ENCODE peak calls at places on chromosomes 5 and 9, in eight cellular contexts. U, Q, R, O, K, T, C and I are unnamed samples.

GRCh38 chr9:119370816-119371215 is 1.6 kb upstream of the BRINP1 start:
- DNase-seq in R (peak; percentile 60), O (no peak), K (peak; percentile 51), C (no peak), T (no peak), U (peak; percentile 33), Q (no peak), I (peak; percentile 73)

GRCh38 chr9:38406476-38407186 is 14.1 kb downstream of the ALDH1B1 start:
- DNase-seq in Q (no peak), K (no peak), T (no peak), C (no peak), R (no peak), U (no peak), O (no peak), I (no peak)

GRCh38 chr5:137398175-137398574 is 101.0 kb downstream of the SPOCK1 start:
- DNase-seq in U (no peak), T (no peak), K (no peak), C (no peak), O (no peak), Q (no peak), R (no peak), I (no peak)

GRCh38 chr5:175653763-175654162 is 4.1 kb upstream of the HRH2 start:
- DNase-seq in O (no peak), R (no peak), U (no peak), C (no peak), K (no peak), Q (no peak), T (no peak), I (no peak)

GRCh38 chr5:59275537-59276276 is 617.8 kb downstream of the PDE4D start:
- DNase-seq in C (peak; percentile 85), T (no peak), K (no peak), O (no peak), U (peak; percentile 38), Q (no peak), R (no peak), I (peak; percentile 37)

GRCh38 chr9:130042406-130042930 is 521 bp downstream of the FNBP1 start:
- DNase-seq in T (no peak), C (no peak), U (peak; percentile 26), O (no peak), R (peak; percentile 78), K (peak; percentile 68), Q (peak; percentile 92), I (peak; percentile 9)

GRCh38 chr9:95137587-95138145 is 179.8 kb downstream of the FANCC start:
- DNase-seq in T (no peak), Q (no peak), U (no peak), K (no peak), R (no peak), C (no peak), O (no peak), I (no peak)

GRCh38 chr5:140295414-140295813 is 7.5 kb downstream of the PFDN1 start:
- DNase-seq in Q (no peak), O (no peak), C (peak; percentile 96), T (no peak), U (no peak), R (no peak), K (peak; percentile 71), I (no peak)

GRCh38 chr9:110086537-110086936 is 121.4 kb downstream of the C9orf152 start:
- DNase-seq in U (no peak), K (no peak), R (no peak), C (no peak), O (no peak), T (no peak), Q (no peak), I (no peak)

GRCh38 chr5:31186672-31187267 is 6.7 kb upstream of the CDH6 start:
- DNase-seq in T (no peak), C (peak; percentile 20), O (peak; percentile 14), K (peak; percentile 68), Q (no peak), R (no peak), U (no peak), I (peak; percentile 44)

GRCh38 chr5:176650354-176650884 is 3.1 kb downstream of the TSPAN17 start:
- DNase-seq in U (no peak), Q (no peak), K (no peak), O (no peak), C (no peak), R (no peak), T (no peak), I (no peak)

GRCh38 chr9:106878943-106879916 is 16.3 kb downstream of the ZNF462 start:
- DNase-seq in O (no peak), Q (peak; percentile 76), U (peak; percentile 74), T (no peak), K (no peak), C (peak; percentile 85), R (no peak), I (peak; percentile 52)

GRCh38 chr9:75071530-75072122 is 16.3 kb downstream of the NMRK1 start:
- DNase-seq in R (no peak), K (peak; percentile 46), U (no peak), Q (no peak), T (peak; percentile 28), C (no peak), O (peak; percentile 62), I (no peak)

GRCh38 chr5:14590949-14591348 is 9.4 kb downstream of the OTULINL start:
- DNase-seq in C (no peak), T (no peak), K (no peak), O (no peak), U (no peak), R (no peak), Q (no peak), I (no peak)

GRCh38 chr5:14588758-14589543 is 7.4 kb downstream of the OTULINL start:
- DNase-seq in O (no peak), Q (no peak), C (no peak), T (no peak), R (no peak), U (no peak), K (no peak), I (no peak)

GRCh38 chr5:14593326-14594036 is 11.9 kb downstream of the OTULINL start:
- DNase-seq in K (no peak), U (no peak), O (peak; percentile 79), Q (no peak), T (no peak), C (no peak), R (no peak), I (no peak)

GRCh38 chr5:14594378-14595074 is 12.9 kb downstream of the OTULINL start:
- DNase-seq in U (no peak), T (no peak), O (peak; percentile 33), Q (no peak), R (no peak), C (no peak), K (no peak), I (no peak)

GRCh38 chr5:14591548-14591947 is 10.0 kb downstream of the OTULINL start:
- DNase-seq in R (no peak), U (no peak), C (no peak), T (no peak), Q (no peak), O (no peak), K (no peak), I (no peak)
- H3K4me1 ChIP-seq in R (peaks cover 5% of the 10 kb centered on the region), U (no peaks in the 10 kb centered on the region), C (no peaks in the 10 kb centered on the region), T (peaks cover 59% of the 10 kb centered on the region), Q (peaks cover 33% of the 10 kb centered on the region), O (peaks cover 66% of the 10 kb centered on the region), K (no peaks in the 10 kb centered on the region), I (no peaks in the 10 kb centered on the region)

DNA sequence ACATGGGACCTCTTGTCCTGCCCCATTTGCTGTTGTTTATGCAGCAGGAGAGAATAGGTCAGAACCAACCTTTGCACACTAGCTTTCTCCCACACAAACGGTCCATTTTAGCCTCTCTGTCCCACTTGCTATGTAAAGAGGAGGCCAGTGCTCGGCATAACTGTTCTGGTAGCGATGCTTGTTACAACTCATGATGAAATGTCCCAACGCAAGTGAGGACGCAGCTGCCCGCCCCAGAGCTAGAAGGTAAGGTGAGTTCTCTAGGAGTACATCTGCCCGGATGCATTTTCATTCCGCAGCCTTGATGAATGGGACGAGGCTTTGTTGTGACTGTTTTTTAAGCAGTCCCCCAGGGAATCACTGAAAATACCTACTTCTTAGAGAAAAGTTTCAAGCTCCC is 14.1 kb downstream of the S1PR3 start:
- DNase-seq in T (no peak), R (no peak), C (no peak), Q (no peak), O (no peak), U (no peak), K (no peak), I (no peak)
- H3K27ac ChIP-seq in T (no peak overlapping the region), R (no peak overlapping the region), C (no peak overlapping the region), Q (no peak overlapping the region), O (no peak overlapping the region), U (no peak overlapping the region), K (no peak overlapping the region), I (no peak overlapping the region)

GRCh38 chr5:77301447-77301878 is 91.0 kb downstream of the PDE8B start:
- DNase-seq in T (no peak), R (no peak), K (no peak), Q (no peak), C (no peak), O (no peak), U (no peak), I (no peak)

GRCh38 chr5:77294212-77294611 is 83.7 kb downstream of the PDE8B start:
- DNase-seq in U (no peak), Q (no peak), T (no peak), C (no peak), K (no peak), O (no peak), R (no peak), I (no peak)

GRCh38 chr5:77292026-77292757 is 81.7 kb downstream of the PDE8B start:
- DNase-seq in R (no peak), O (no peak), T (no peak), C (no peak), K (no peak), Q (no peak), U (no peak), I (no peak)

GRCh38 chr5:77300457-77300856 is 90.0 kb downstream of the PDE8B start:
- DNase-seq in T (no peak), K (no peak), O (no peak), C (no peak), U (no peak), R (no peak), Q (no peak), I (no peak)

DNA sequence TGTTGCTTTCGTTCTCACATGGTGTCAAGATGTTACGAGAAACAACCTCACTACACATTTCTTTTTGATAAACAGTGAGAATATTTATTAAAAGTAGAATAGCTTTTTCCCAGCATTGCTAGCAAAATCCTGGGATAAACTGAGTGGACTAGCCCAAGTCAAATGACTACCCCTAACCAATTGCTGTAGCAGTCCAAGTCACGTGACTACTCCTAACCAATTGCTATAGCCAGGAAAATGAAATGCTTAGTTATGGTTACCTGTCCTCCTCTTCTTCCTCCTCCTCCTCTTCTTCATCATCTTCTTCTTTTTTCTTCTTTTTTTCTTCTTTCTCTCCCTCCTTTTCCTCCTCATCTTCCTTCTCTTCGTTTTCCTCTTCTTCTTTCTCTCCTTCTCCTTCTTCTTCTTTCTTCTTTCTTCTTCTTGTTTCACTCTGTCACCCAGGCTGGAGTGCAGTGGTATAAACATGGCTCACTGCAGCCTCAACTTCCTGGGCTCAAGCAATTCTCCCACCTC is 85.4 kb downstream of the PDE8B start:
- DNase-seq in T (no peak), O (no peak), Q (no peak), C (no peak), R (no peak), U (no peak), K (no peak), I (no peak)
- H3K4me1 ChIP-seq in T (no peaks in the 10 kb centered on the region), O (no peaks in the 10 kb centered on the region), Q (no peaks in the 10 kb centered on the region), C (no peaks in the 10 kb centered on the region), R (no peaks in the 10 kb centered on the region), U (no peaks in the 10 kb centered on the region), K (no peaks in the 10 kb centered on the region), I (no peaks in the 10 kb centered on the region)

DNA sequence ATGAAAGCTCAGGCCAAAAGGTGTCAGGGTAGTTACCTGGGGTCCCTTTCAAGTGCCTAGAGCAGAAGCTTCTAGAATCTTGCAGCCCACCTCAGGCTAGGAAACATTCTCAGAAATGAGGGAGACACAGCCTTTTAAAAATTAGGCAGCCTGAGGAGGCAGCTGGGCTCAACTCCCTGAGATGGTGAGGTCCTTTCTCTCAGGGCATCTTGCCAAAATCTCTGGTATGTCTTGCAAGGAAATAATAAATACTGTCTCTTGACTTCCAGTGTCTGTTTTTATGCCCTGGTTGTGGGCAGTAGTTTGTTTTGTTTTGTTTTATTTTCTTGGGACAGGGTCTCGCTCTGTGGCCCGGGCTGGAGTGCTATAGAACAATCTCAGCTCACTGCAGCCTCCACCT is 100.9 kb upstream of the APC start:
- DNase-seq in K (no peak), O (no peak), R (no peak), U (no peak), Q (no peak), T (no peak), C (no peak), I (no peak)
- H3K27ac ChIP-seq in K (no peak overlapping the region), O (no peak overlapping the region), R (peak overlapping the region; percentile 6), U (peak overlapping the region; percentile 6), Q (no peak overlapping the region), T (no peak overlapping the region), C (no peak overlapping the region), I (no peak overlapping the region)